ENCODE peak calls at places on chromosome 3, in five cellular contexts. I is occipital lobe, U is fibroblast of mammary gland, D is heart left ventricle, A is Kasumi-1. X is an unnamed sample.

GRCh38 chr3:156583469-156583868 is 28.6 kb upstream of the SSR3 start:
- DNase-seq in U (no peak), A (no peak), I (no peak), D (no peak), X (no peak)

GRCh38 chr3:89049119-89049518 is 58.3 kb upstream of the EPHA3 start:
- DNase-seq in U (no peak), A (peak; percentile 19), I (no peak), D (no peak), X (peak; percentile 61)

GRCh38 chr3:133466531-133467386 is 66.9 kb downstream of the BFSP2 start:
- DNase-seq in I (no peak), D (no peak), A (no peak), U (no peak), X (no peak)

GRCh38 chr3:16239082-16239770 is 25.5 kb downstream of the DPH3 start:
- DNase-seq in A (no peak), I (no peak), U (peak; percentile 37), D (no peak), X (no peak)

GRCh38 chr3:179330438-179330837 is 7.6 kb downstream of the ZNF639 start:
- DNase-seq in A (no peak), D (no peak), I (no peak), U (peak; percentile 18), X (no peak)

GRCh38 chr3:129564981-129565644 is 22.1 kb downstream of the H1-8 start:
- DNase-seq in D (no peak), A (no peak), U (no peak), I (no peak), X (peak; percentile 79)

GRCh38 chr3:134877788-134878187 is 82.7 kb downstream of the EPHB1 start:
- DNase-seq in A (no peak), U (no peak), D (no peak), I (no peak), X (no peak)

GRCh38 chr3:47611577-47611976 is 32.9 kb upstream of the CSPG5 start:
- DNase-seq in A (no peak), I (no peak), D (no peak), U (no peak), X (no peak)

GRCh38 chr3:64741344-64741743 is 53.5 kb upstream of the ADAMTS9 start:
- DNase-seq in A (no peak), D (no peak), U (peak; percentile 67), I (no peak), X (no peak)

GRCh38 chr3:167882057-167882667 is 146.6 kb downstream of the SERPINI1 start:
- DNase-seq in U (peak; percentile 73), I (no peak), D (no peak), A (peak; percentile 72), X (no peak)

GRCh38 chr3:122969585-122970453 is 57.7 kb downstream of the SEMA5B start:
- DNase-seq in I (peak; percentile 51), U (peak; percentile 65), A (no peak), D (peak; percentile 60), X (no peak)

X was measured in ELF-1.